ENCODE peak calls at places on chromosome 6, in nine cellular contexts. One of them, this sample, is unnamed.

GRCh38 chr6:113654396-113654795 is 202.7 kb upstream of the MARCKS start:
- DNase-seq in neural progenitor cell: no peak
- DNase-seq in fibroblast of lung: peak; percentile 48
- DNase-seq in left lung: peak; percentile 84
- DNase-seq in tibial artery: peak; percentile 92
- DNase-seq in AG04450: no peak
- DNase-seq in pancreas: peak; percentile 92
- DNase-seq in brain microvascular endothelial cell: peak; percentile 52
- DNase-seq in heart left ventricle: peak; percentile 27
- DNase-seq in this sample: no peak

GRCh38 chr6:17820055-17820454 is 113.3 kb upstream of the NUP153 start:
- DNase-seq in heart left ventricle: no peak
- DNase-seq in brain microvascular endothelial cell: no peak
- DNase-seq in fibroblast of lung: peak; percentile 8
- DNase-seq in tibial artery: no peak
- DNase-seq in AG04450: no peak
- DNase-seq in left lung: no peak
- DNase-seq in neural progenitor cell: no peak
- DNase-seq in pancreas: no peak
- DNase-seq in this sample: no peak

GRCh38 chr6:26089272-26089671 is 2.0 kb downstream of the HFE start:
- DNase-seq in fibroblast of lung: no peak
- DNase-seq in neural progenitor cell: no peak
- DNase-seq in tibial artery: no peak
- DNase-seq in pancreas: no peak
- DNase-seq in AG04450: no peak
- DNase-seq in heart left ventricle: no peak
- DNase-seq in brain microvascular endothelial cell: no peak
- DNase-seq in left lung: no peak
- DNase-seq in this sample: no peak

GRCh38 chr6:13383280-13384163 is 55.2 kb upstream of the TBC1D7 start:
- DNase-seq in fibroblast of lung: peak; percentile 68
- DNase-seq in AG04450: no peak
- DNase-seq in left lung: no peak
- DNase-seq in neural progenitor cell: no peak
- DNase-seq in heart left ventricle: no peak
- DNase-seq in brain microvascular endothelial cell: no peak
- DNase-seq in tibial artery: no peak
- DNase-seq in pancreas: peak; percentile 32
- DNase-seq in this sample: no peak

GRCh38 chr6:116866281-116866871 is 10.7 kb upstream of the RFX6 start:
- DNase-seq in neural progenitor cell: no peak
- DNase-seq in heart left ventricle: no peak
- DNase-seq in brain microvascular endothelial cell: no peak
- DNase-seq in left lung: no peak
- DNase-seq in tibial artery: no peak
- DNase-seq in fibroblast of lung: peak; percentile 9
- DNase-seq in AG04450: no peak
- DNase-seq in pancreas: no peak
- DNase-seq in this sample: no peak

GRCh38 chr6:1182722-1183521 is 129.0 kb upstream of the FOXQ1 start:
- DNase-seq in tibial artery: no peak
- DNase-seq in heart left ventricle: no peak
- DNase-seq in AG04450: no peak
- DNase-seq in pancreas: no peak
- DNase-seq in fibroblast of lung: no peak
- DNase-seq in neural progenitor cell: no peak
- DNase-seq in left lung: no peak
- DNase-seq in brain microvascular endothelial cell: no peak
- DNase-seq in this sample: no peak

GRCh38 chr6:13268914-13269532 is 59.3 kb downstream of the TBC1D7 start:
- DNase-seq in left lung: no peak
- DNase-seq in AG04450: peak; percentile 10
- DNase-seq in brain microvascular endothelial cell: peak; percentile 40
- DNase-seq in pancreas: peak; percentile 9
- DNase-seq in tibial artery: no peak
- DNase-seq in neural progenitor cell: no peak
- DNase-seq in heart left ventricle: no peak
- DNase-seq in fibroblast of lung: peak; percentile 17
- DNase-seq in this sample: no peak

GRCh38 chr6:124765314-124765713 is 196.9 kb upstream of the RNF217 start:
- DNase-seq in brain microvascular endothelial cell: no peak
- DNase-seq in tibial artery: no peak
- DNase-seq in pancreas: no peak
- DNase-seq in heart left ventricle: no peak
- DNase-seq in fibroblast of lung: no peak
- DNase-seq in left lung: no peak
- DNase-seq in AG04450: no peak
- DNase-seq in neural progenitor cell: no peak
- DNase-seq in this sample: no peak

GRCh38 chr6:55734256-55734655 is 141.1 kb downstream of the BMP5 start:
- DNase-seq in left lung: no peak
- DNase-seq in brain microvascular endothelial cell: no peak
- DNase-seq in tibial artery: no peak
- DNase-seq in heart left ventricle: no peak
- DNase-seq in AG04450: no peak
- DNase-seq in pancreas: no peak
- DNase-seq in fibroblast of lung: no peak
- DNase-seq in neural progenitor cell: no peak
- DNase-seq in this sample: no peak

DNA sequence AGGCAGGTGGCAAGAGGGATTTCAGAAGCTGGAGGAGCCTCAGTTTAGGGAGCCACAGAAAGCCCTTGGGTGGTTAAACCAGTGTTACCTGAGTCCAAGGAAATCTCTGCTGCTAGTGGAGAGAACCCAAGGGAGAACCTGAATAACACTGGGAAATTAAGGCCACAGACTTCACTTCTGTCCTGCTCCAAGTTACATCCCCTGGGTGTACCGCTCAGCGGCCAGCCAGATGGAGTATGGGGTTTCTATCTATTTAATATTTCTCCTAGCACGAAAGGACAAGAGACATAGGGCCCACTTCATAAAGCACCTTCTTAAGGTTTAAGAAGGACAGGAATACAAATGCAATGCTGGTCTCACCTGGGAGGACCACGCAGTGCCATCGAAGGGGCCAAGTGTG is 5.8 kb upstream of the CNKSR3 start:
- DNase-seq in neural progenitor cell: no peak
- DNase-seq in pancreas: no peak
- DNase-seq in fibroblast of lung: no peak
- DNase-seq in left lung: no peak
- DNase-seq in brain microvascular endothelial cell: no peak
- DNase-seq in heart left ventricle: no peak
- DNase-seq in tibial artery: no peak
- DNase-seq in AG04450: no peak
- DNase-seq in this sample: no peak
- TF ChIP-seq CTCF in neural progenitor cell: no peak
- TF ChIP-seq CTCF in pancreas: no peak
- TF ChIP-seq CTCF in fibroblast of lung: no peak
- TF ChIP-seq CTCF in left lung: no peak
- TF ChIP-seq CTCF in brain microvascular endothelial cell: no peak
- TF ChIP-seq CTCF in heart left ventricle: no peak
- TF ChIP-seq CTCF in tibial artery: no peak
- TF ChIP-seq CTCF in AG04450: no peak
- TF ChIP-seq CTCF in this sample: no peak

GRCh38 chr6:156065838-156066237 is 610.2 kb upstream of the NOX3 start:
- DNase-seq in pancreas: no peak
- DNase-seq in left lung: no peak
- DNase-seq in heart left ventricle: no peak
- DNase-seq in fibroblast of lung: no peak
- DNase-seq in AG04450: no peak
- DNase-seq in neural progenitor cell: no peak
- DNase-seq in brain microvascular endothelial cell: no peak
- DNase-seq in tibial artery: no peak
- DNase-seq in this sample: no peak
- TF ChIP-seq CTCF in pancreas: no peak
- TF ChIP-seq CTCF in left lung: no peak
- TF ChIP-seq CTCF in heart left ventricle: no peak
- TF ChIP-seq CTCF in fibroblast of lung: no peak
- TF ChIP-seq CTCF in AG04450: no peak
- TF ChIP-seq CTCF in neural progenitor cell: no peak
- TF ChIP-seq CTCF in brain microvascular endothelial cell: no peak
- TF ChIP-seq CTCF in tibial artery: no peak
- TF ChIP-seq CTCF in this sample: no peak

GRCh38 chr6:44454198-44454597 is 66.7 kb downstream of the CDC5L start:
- DNase-seq in heart left ventricle: no peak
- DNase-seq in brain microvascular endothelial cell: no peak
- DNase-seq in pancreas: no peak
- DNase-seq in neural progenitor cell: no peak
- DNase-seq in fibroblast of lung: no peak
- DNase-seq in AG04450: no peak
- DNase-seq in left lung: no peak
- DNase-seq in tibial artery: no peak
- DNase-seq in this sample: no peak

GRCh38 chr6:44458551-44458950 is 71.0 kb downstream of the CDC5L start:
- DNase-seq in heart left ventricle: no peak
- DNase-seq in tibial artery: no peak
- DNase-seq in neural progenitor cell: no peak
- DNase-seq in brain microvascular endothelial cell: no peak
- DNase-seq in AG04450: no peak
- DNase-seq in fibroblast of lung: no peak
- DNase-seq in left lung: no peak
- DNase-seq in pancreas: no peak
- DNase-seq in this sample: no peak

GRCh38 chr6:44457606-44458005 is 70.1 kb downstream of the CDC5L start:
- DNase-seq in AG04450: no peak
- DNase-seq in tibial artery: no peak
- DNase-seq in fibroblast of lung: no peak
- DNase-seq in pancreas: no peak
- DNase-seq in left lung: no peak
- DNase-seq in neural progenitor cell: no peak
- DNase-seq in heart left ventricle: no peak
- DNase-seq in brain microvascular endothelial cell: no peak
- DNase-seq in this sample: no peak

GRCh38 chr6:44456966-44457292 is 69.4 kb downstream of the CDC5L start:
- DNase-seq in neural progenitor cell: no peak
- DNase-seq in fibroblast of lung: no peak
- DNase-seq in left lung: no peak
- DNase-seq in AG04450: no peak
- DNase-seq in pancreas: no peak
- DNase-seq in heart left ventricle: no peak
- DNase-seq in brain microvascular endothelial cell: no peak
- DNase-seq in tibial artery: no peak
- DNase-seq in this sample: no peak

DNA sequence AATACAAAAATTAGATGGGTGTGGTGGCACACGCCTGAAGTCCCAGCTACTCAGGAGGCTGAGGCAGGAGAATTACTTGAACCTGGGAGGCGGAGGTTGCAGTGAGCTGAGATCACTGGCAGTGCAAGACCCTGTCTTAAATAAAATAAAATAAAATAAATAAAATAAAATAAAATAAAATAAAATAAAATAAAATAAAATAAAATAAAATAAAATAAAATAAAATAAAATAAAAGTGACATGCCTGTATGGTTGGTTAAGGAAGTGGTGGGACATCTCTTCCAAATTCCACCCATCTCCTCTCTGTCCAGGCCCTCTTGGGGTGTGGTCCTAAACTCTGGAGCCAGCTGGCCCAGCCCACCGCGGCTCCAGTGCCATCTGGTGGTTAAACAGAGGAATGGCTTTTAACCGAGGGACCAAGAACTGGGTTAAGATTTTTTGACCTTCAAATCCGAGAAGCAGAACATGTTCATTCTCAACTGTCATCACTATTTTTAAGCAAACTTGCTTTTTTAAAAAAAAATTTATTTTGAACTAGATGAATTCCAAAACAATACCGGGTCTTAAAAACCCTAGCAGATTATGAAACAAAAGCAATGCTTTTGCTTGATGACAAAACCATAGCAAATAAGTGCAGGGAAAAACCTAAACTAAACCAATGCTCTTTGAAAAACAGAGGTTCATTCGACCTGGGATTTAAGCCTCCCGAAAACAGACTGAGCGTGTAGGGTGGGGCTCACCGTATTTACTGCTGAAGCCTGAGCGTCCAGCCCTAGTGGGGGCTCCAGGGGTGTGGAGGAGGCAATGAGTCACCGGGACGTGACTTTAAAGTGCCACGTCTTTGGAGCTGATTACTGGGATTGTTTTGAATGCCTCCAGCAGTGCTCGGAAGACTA is 68.8 kb downstream of the CDC5L start:
- DNase-seq in brain microvascular endothelial cell: peak; percentile 55
- DNase-seq in heart left ventricle: peak; percentile 38
- DNase-seq in AG04450: no peak
- DNase-seq in tibial artery: no peak
- DNase-seq in pancreas: no peak
- DNase-seq in left lung: peak; percentile 84
- DNase-seq in neural progenitor cell: peak; percentile 56
- DNase-seq in fibroblast of lung: peak; percentile 61
- DNase-seq in this sample: peak; percentile 42
- TF ChIP-seq CTCF in brain microvascular endothelial cell: peak; percentile 88
- TF ChIP-seq CTCF in heart left ventricle: peak; percentile 80
- TF ChIP-seq CTCF in AG04450: peak; percentile 93
- TF ChIP-seq CTCF in tibial artery: peak; percentile 77
- TF ChIP-seq CTCF in pancreas: peak; percentile 71
- TF ChIP-seq CTCF in left lung: peak; percentile 77
- TF ChIP-seq CTCF in neural progenitor cell: peak; percentile 83
- TF ChIP-seq CTCF in fibroblast of lung: peak; percentile 84
- TF ChIP-seq CTCF in this sample: peak; percentile 75

GRCh38 chr6:14796974-14797762 is 448.7 kb upstream of the JARID2 start:
- DNase-seq in heart left ventricle: no peak
- DNase-seq in brain microvascular endothelial cell: no peak
- DNase-seq in tibial artery: no peak
- DNase-seq in left lung: no peak
- DNase-seq in AG04450: no peak
- DNase-seq in fibroblast of lung: peak; percentile 82
- DNase-seq in neural progenitor cell: no peak
- DNase-seq in pancreas: no peak
- DNase-seq in this sample: no peak

GRCh38 chr6:14798594-14798982 is 447.3 kb upstream of the JARID2 start:
- DNase-seq in heart left ventricle: no peak
- DNase-seq in AG04450: no peak
- DNase-seq in tibial artery: no peak
- DNase-seq in brain microvascular endothelial cell: no peak
- DNase-seq in fibroblast of lung: no peak
- DNase-seq in pancreas: no peak
- DNase-seq in left lung: no peak
- DNase-seq in neural progenitor cell: no peak
- DNase-seq in this sample: no peak

GRCh38 chr6:14798996-14799588 is 446.8 kb upstream of the JARID2 start:
- DNase-seq in neural progenitor cell: no peak
- DNase-seq in AG04450: no peak
- DNase-seq in pancreas: no peak
- DNase-seq in heart left ventricle: no peak
- DNase-seq in left lung: no peak
- DNase-seq in brain microvascular endothelial cell: no peak
- DNase-seq in tibial artery: no peak
- DNase-seq in fibroblast of lung: no peak
- DNase-seq in this sample: no peak

GRCh38 chr6:14797875-14798593 is 447.8 kb upstream of the JARID2 start:
- DNase-seq in left lung: no peak
- DNase-seq in heart left ventricle: no peak
- DNase-seq in tibial artery: no peak
- DNase-seq in AG04450: no peak
- DNase-seq in neural progenitor cell: no peak
- DNase-seq in pancreas: no peak
- DNase-seq in fibroblast of lung: no peak
- DNase-seq in brain microvascular endothelial cell: no peak
- DNase-seq in this sample: no peak

GRCh38 chr6:14799928-14800327 is 445.9 kb upstream of the JARID2 start:
- DNase-seq in neural progenitor cell: peak; percentile 85
- DNase-seq in left lung: no peak
- DNase-seq in AG04450: peak; percentile 42
- DNase-seq in tibial artery: peak; percentile 60
- DNase-seq in pancreas: peak; percentile 77
- DNase-seq in heart left ventricle: peak; percentile 83
- DNase-seq in brain microvascular endothelial cell: peak; percentile 82
- DNase-seq in fibroblast of lung: peak; percentile 92
- DNase-seq in this sample: peak; percentile 88
- TF ChIP-seq CTCF in neural progenitor cell: no peak
- TF ChIP-seq CTCF in left lung: no peak
- TF ChIP-seq CTCF in AG04450: no peak
- TF ChIP-seq CTCF in tibial artery: no peak
- TF ChIP-seq CTCF in pancreas: no peak
- TF ChIP-seq CTCF in heart left ventricle: no peak
- TF ChIP-seq CTCF in brain microvascular endothelial cell: no peak
- TF ChIP-seq CTCF in fibroblast of lung: no peak
- TF ChIP-seq CTCF in this sample: no peak